ENCODE peak calls at places on chromosome 20, in four cellular contexts. P is IMR-90, V is RWPE1, J is iPS DF 6.9. X is an unnamed sample.

GRCh38 chr20:6122873-6123649 is at the start of gene FERMT1:
- DNase-seq in P (peak; percentile 54), V (peak; percentile 88), J (no peak), X (no peak)

GRCh38 chr20:49477200-49477599 is 5.3 kb downstream of the KCNB1 start:
- DNase-seq in P (no peak), V (no peak), J (no peak), X (no peak)

GRCh38 chr20:32484221-32485125 is 100.7 kb downstream of the NOL4L start:
- DNase-seq in P (no peak), V (no peak), J (no peak), X (peak; percentile 36)

GRCh38 chr20:2398453-2398852 is 17.8 kb downstream of the TGM6 start:
- DNase-seq in P (no peak), V (no peak), J (no peak), X (peak; percentile 60)

GRCh38 chr20:60101201-60101893 is 143.1 kb downstream of the CDH26 start:
- DNase-seq in P (no peak), V (no peak), J (no peak), X (no peak)

GRCh38 chr20:25389381-25389857 is 1.2 kb downstream of the ABHD12 start:
- DNase-seq in P (peak; percentile 57), V (no peak), J (no peak), X (no peak)

GRCh38 chr20:25035924-25036323 is 22.0 kb downstream of the ACSS1 start:
- DNase-seq in P (no peak), V (no peak), J (no peak), X (no peak)

GRCh38 chr20:11986954-11987353 is 69.3 kb downstream of the BTBD3 start:
- DNase-seq in P (no peak), V (no peak), J (no peak), X (no peak)

GRCh38 chr20:23774081-23774480 is 23.3 kb upstream of the CST1 start:
- DNase-seq in P (no peak), V (no peak), J (no peak), X (no peak)

GRCh38 chr20:22341508-22341907 is 242.9 kb downstream of the FOXA2 start:
- DNase-seq in P (no peak), V (peak; percentile 17), J (no peak), X (no peak)

GRCh38 chr20:25848222-25848621 is 151.6 kb upstream of the ZNF337 start:
- DNase-seq in P (no peak), V (no peak), J (no peak), X (no peak)

GRCh38 chr20:18360601-18361000 is 72.3 kb downstream of the ZNF133 start:
- DNase-seq in P (no peak), V (peak; percentile 8), J (no peak), X (no peak)

GRCh38 chr20:35791097-35791496 is 19.3 kb downstream of the PHF20 start:
- DNase-seq in P (no peak), V (no peak), J (no peak), X (no peak)

GRCh38 chr20:50238081-50238800 is 47.6 kb downstream of the CEBPB start:
- DNase-seq in P (no peak), V (no peak), J (no peak), X (no peak)

GRCh38 chr20:41900292-41900691 is 282.1 kb upstream of the CHD6 start:
- DNase-seq in P (no peak), V (no peak), J (no peak), X (no peak)

GRCh38 chr20:23125625-23126191 is 39.6 kb upstream of the CD93 start:
- DNase-seq in P (peak; percentile 60), V (no peak), J (no peak), X (peak; percentile 100)

GRCh38 chr20:59165389-59165785 is 1.8 kb downstream of the ZNF831 start:
- DNase-seq in P (no peak), V (no peak), J (no peak), X (no peak)

DNA sequence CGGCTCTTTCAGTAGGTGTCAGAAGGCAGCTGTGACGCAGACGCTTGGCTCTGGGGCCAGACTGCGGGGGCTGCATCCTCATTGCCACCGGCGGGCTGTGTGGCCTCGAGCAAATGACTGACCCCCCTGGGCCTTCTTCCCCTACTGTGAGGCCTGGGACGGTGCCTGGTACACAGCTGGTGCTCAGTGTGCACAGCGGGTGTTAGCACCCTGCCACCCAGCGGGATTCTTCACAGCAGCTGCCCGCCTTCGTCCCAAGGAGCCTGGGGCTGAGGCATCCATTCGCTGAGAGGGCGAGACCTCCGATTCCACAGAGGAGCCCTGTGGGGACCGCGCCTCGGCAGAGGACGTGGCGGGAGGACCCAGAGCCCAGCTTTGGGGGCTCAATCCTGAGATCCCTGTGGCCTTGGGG is 10.6 kb downstream of the SLCO4A1 start:
- DNase-seq in P (no peak), V (no peak), J (no peak), X (no peak)
- H3K27ac ChIP-seq in P (peak overlapping the region; percentile 70), V (peak overlapping the region; percentile 98), J (no peak overlapping the region), X (peak overlapping the region; percentile 80)

GRCh38 chr20:4714818-4715217 is 6.9 kb upstream of the PRND start:
- DNase-seq in P (no peak), V (no peak), J (no peak), X (no peak)
- H3K27ac ChIP-seq in P (no peak overlapping the region), V (no peak overlapping the region), J (no peak overlapping the region), X (no peak overlapping the region)

GRCh38 chr20:64189530-64189966 is 25.3 kb downstream of the MYT1 start:
- DNase-seq in P (no peak), V (no peak), J (no peak), X (no peak)
- H3K27ac ChIP-seq in P (no peak overlapping the region), V (no peak overlapping the region), J (no peak overlapping the region), X (no peak overlapping the region)

GRCh38 chr20:38811769-38812168 is 6.3 kb downstream of the PPP1R16B start:
- DNase-seq in P (no peak), V (no peak), J (no peak), X (no peak)
- H3K27ac ChIP-seq in P (no peak overlapping the region), V (no peak overlapping the region), J (no peak overlapping the region), X (no peak overlapping the region)

DNA sequence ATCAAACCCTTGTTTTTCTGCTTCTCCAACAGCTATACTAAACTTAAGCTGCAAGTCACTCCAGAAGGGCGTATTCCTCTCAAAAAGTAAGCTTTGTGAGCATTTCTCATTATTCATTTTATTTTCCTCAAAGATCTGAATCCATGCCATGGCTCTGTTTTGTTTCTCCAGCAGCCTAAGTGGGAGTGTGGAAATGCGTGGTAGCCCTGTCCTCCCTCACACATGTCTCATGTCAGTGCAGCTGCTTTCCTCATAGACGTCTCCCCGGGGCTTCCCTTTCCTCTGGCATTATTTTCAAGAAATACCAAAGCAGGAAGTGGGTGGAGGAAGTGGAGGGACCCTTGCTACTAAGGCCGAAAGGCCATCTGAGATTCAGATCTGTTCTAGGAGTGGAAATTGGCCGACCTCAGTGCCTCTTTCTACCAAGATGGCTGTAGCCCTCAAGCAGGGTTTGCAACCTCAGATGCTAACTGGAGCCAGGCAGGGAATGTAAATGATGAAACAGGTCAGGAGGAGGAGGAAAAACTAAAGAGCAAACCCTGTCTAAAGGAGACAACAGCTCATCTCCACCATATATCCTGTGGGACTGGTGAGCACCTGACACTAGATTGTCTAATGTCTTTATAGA is 420.9 kb upstream of the PLCB4 start:
- DNase-seq in P (no peak), V (no peak), J (no peak), X (peak; percentile 35)
- H3K27ac ChIP-seq in P (no peak overlapping the region), V (no peak overlapping the region), J (no peak overlapping the region), X (no peak overlapping the region)

GRCh38 chr20:63854766-63855362 is 6.4 kb upstream of the ABHD16B start:
- DNase-seq in P (no peak), V (no peak), J (no peak), X (no peak)
- H3K27ac ChIP-seq in P (no peak overlapping the region), V (no peak overlapping the region), J (no peak overlapping the region), X (no peak overlapping the region)

GRCh38 chr20:53595018-53595378 is 1.4 kb upstream of the ZNF217 start:
- DNase-seq in P (no peak), V (no peak), J (no peak), X (no peak)
- H3K27ac ChIP-seq in P (peak overlapping the region; percentile 39), V (peak overlapping the region; percentile 98), J (no peak overlapping the region), X (peak overlapping the region; percentile 82)

DNA sequence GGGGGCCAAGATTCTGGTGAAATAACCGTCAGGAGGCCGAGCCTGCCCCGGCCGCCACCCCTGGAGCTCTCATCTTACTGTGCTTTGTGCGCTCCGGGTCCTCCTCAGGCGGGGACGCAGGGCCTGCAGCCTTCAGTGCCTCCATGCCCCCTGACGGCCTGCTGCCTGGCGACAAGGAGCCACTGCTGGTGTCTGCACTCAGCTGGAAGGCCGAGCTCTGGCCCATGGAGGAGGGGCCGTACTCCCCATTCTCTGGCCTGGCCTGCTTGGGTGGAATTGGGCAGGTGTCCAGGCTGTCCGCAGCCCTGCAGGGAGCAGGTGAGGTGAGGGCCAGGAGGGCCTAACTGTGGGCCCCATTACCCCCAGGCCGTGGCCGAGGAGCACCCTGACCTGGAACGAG is 5.3 kb downstream of the ZNF512B start:
- DNase-seq in P (no peak), V (no peak), J (no peak), X (no peak)
- H3K27ac ChIP-seq in P (no peak overlapping the region), V (peak overlapping the region; percentile 12), J (no peak overlapping the region), X (no peak overlapping the region)

GRCh38 chr20:53597085-53597482 is 3.4 kb upstream of the ZNF217 start:
- DNase-seq in P (no peak), V (no peak), J (no peak), X (no peak)
- H3K27ac ChIP-seq in P (no peak overlapping the region), V (no peak overlapping the region), J (no peak overlapping the region), X (peak overlapping the region; percentile 11)